ENCODE peak calls at places on chromosomes 11 and 22, in seven cellular contexts. M is KBM-7, C is T follicular helper cell, B is HCT116, Y is D341Med, P is heart right ventricle, W is COR-L47. D is an unnamed sample.

GRCh38 chr11:13384837-13385417 is 78.1 kb downstream of the BTBD10 start:
- DNase-seq in C (peak), Y (peak), W (peak), B (peak), P (no peak), M (peak), D (no peak)

GRCh38 chr22:22770280-22770871 is 117.2 kb upstream of the IGLL5 start:
- DNase-seq in C (peak), P (peak), M (peak), W (peak), Y (peak), B (no peak), D (no peak)

GRCh38 chr11:77115181-77115611 is 12.6 kb downstream of the OMP start:
- DNase-seq in Y (no peak), W (no peak), B (no peak), M (no peak), C (no peak), P (no peak), D (no peak)

GRCh38 chr22:40322061-40322460 is 24.2 kb upstream of the ADSL start:
- DNase-seq in Y (no peak), P (no peak), B (no peak), W (no peak), C (no peak), M (no peak), D (no peak)

GRCh38 chr22:27420817-27421361 is 380.7 kb downstream of the MN1 start:
- DNase-seq in B (no peak), M (no peak), W (peak), C (no peak), P (peak), Y (no peak), D (peak)

GRCh38 chr11:12206529-12206928 is 96.1 kb downstream of the MICAL2 start:
- DNase-seq in W (no peak), B (no peak), P (no peak), C (no peak), M (no peak), Y (no peak), D (no peak)

GRCh38 chr11:91773090-91773489 is 451.5 kb upstream of the FAT3 start:
- DNase-seq in B (no peak), P (no peak), W (peak), M (peak), Y (no peak), C (no peak), D (no peak)

GRCh38 chr11:93518081-93518480 is 25.1 kb downstream of the SMCO4 start:
- DNase-seq in W (no peak), P (no peak), C (no peak), Y (no peak), M (no peak), B (no peak), D (no peak)

GRCh38 chr11:68020575-68020974 is 9.9 kb upstream of the NDUFS8 start:
- DNase-seq in B (no peak), M (no peak), C (no peak), P (no peak), Y (no peak), W (no peak), D (no peak)

GRCh38 chr11:134429104-134429503 is 17.1 kb upstream of the B3GAT1 start:
- DNase-seq in Y (no peak), M (no peak), P (no peak), C (no peak), W (no peak), B (no peak), D (no peak)

GRCh38 chr22:25060522-25061071 is 108.1 kb downstream of the KIAA1671 start:
- DNase-seq in C (no peak), B (no peak), Y (no peak), W (no peak), M (no peak), P (no peak), D (no peak)

GRCh38 chr11:8019671-8020597 is 32.8 kb downstream of the EIF3F start:
- DNase-seq in Y (peak), M (no peak), P (peak), W (no peak), B (no peak), C (no peak), D (no peak)

GRCh38 chr11:105697291-105697690 is 87.4 kb downstream of the GRIA4 start:
- DNase-seq in W (no peak), Y (no peak), P (no peak), B (no peak), C (no peak), M (no peak), D (no peak)

GRCh38 chr22:20652582-20652981 is 121.3 kb upstream of the SERPIND1 start:
- DNase-seq in B (no peak), W (no peak), M (no peak), C (no peak), Y (peak), P (no peak), D (no peak)

GRCh38 chr11:123188508-123189165 is 6.4 kb downstream of the CLMP start:
- DNase-seq in B (no peak), W (no peak), M (no peak), P (no peak), C (no peak), Y (no peak), D (no peak)

GRCh38 chr22:35258144-35258988 is 1.1 kb downstream of the HMGXB4 start:
- DNase-seq in W (no peak), M (peak), Y (peak), P (no peak), C (no peak), B (no peak), D (no peak)

GRCh38 chr22:22479116-22479515 is 29.4 kb downstream of the ZNF280B start:
- DNase-seq in B (no peak), C (no peak), P (no peak), M (no peak), W (no peak), Y (no peak), D (no peak)

GRCh38 chr11:77191823-77192495 is 63.9 kb downstream of the MYO7A start:
- DNase-seq in Y (no peak), W (peak), M (peak), C (peak), B (peak), P (peak), D (peak)

GRCh38 chr22:30324008-30324730 is 2.6 kb downstream of the TBC1D10A start:
- DNase-seq in W (no peak), M (no peak), B (no peak), Y (no peak), C (no peak), P (no peak), D (no peak)

GRCh38 chr11:1854949-1855885 is 2.3 kb downstream of the LSP1 start:
- DNase-seq in C (no peak), W (no peak), M (no peak), P (no peak), B (no peak), Y (no peak), D (no peak)

GRCh38 chr11:64285885-64286800 is 495 bp downstream of the GPR137 start:
- DNase-seq in P (no peak), B (no peak), C (no peak), W (peak), M (no peak), Y (peak), D (no peak)

GRCh38 chr22:37425800-37426531 is 1.3 kb downstream of the ELFN2 start:
- DNase-seq in Y (no peak), B (no peak), P (no peak), W (peak), C (no peak), M (peak), D (no peak)

D was measured in HS-27A.